ENCODE peak calls at places on chromosomes 1 and 21, in four cellular contexts. R is GM06990, C is AG04450, I is GM23338. J is an unnamed sample.

GRCh38 chr1:199774433-199775089 is 252.9 kb upstream of the NR5A2 start:
- DNase-seq in R (no peak), C (peak; percentile 23), I (no peak), J (no peak)

GRCh38 chr1:227942716-227943261 is 4.9 kb downstream of the WNT9A start:
- DNase-seq in R (no peak), C (no peak), I (no peak), J (no peak)

GRCh38 chr1:234515411-234515810 is 36.4 kb upstream of the TARBP1 start:
- DNase-seq in R (no peak), C (no peak), I (peak; percentile 35), J (no peak)

GRCh38 chr1:66758247-66758755 is 6.0 kb downstream of the DYNLT5 start:
- DNase-seq in R (peak; percentile 38), C (no peak), I (no peak), J (peak; percentile 56)

GRCh38 chr1:231800071-231800470 is 173.5 kb downstream of the DISC1 start:
- DNase-seq in R (no peak), C (no peak), I (no peak), J (no peak)

GRCh38 chr1:228315945-228316588 is 90.6 kb downstream of the TRIM11 start:
- DNase-seq in R (no peak), C (no peak), I (peak; percentile 6), J (no peak)

GRCh38 chr21:15264084-15264483 is 199.3 kb upstream of the NRIP1 start:
- DNase-seq in R (no peak), C (no peak), I (no peak), J (no peak)

GRCh38 chr1:198788561-198789064 is 149.8 kb downstream of the PTPRC start:
- DNase-seq in R (peak; percentile 29), C (no peak), I (peak; percentile 88), J (peak; percentile 21)

GRCh38 chr1:9119745-9120144 is 9.2 kb downstream of the GPR157 start:
- DNase-seq in R (peak; percentile 58), C (no peak), I (no peak), J (peak; percentile 56)

GRCh38 chr1:93450331-93450730 is 2.4 kb downstream of the FNBP1L start:
- DNase-seq in R (no peak), C (no peak), I (no peak), J (no peak)

GRCh38 chr1:182460550-182460951 is 10.6 kb downstream of the RGSL1 start:
- DNase-seq in R (no peak), C (no peak), I (no peak), J (no peak)

GRCh38 chr1:98693385-98693784 is 31.9 kb downstream of the SNX7 start:
- DNase-seq in R (no peak), C (no peak), I (no peak), J (no peak)

GRCh38 chr1:39332291-39332690 is 127.8 kb downstream of the MACF1 start:
- DNase-seq in R (no peak), C (no peak), I (no peak), J (no peak)

GRCh38 chr1:115706774-115707425 is 61.6 kb downstream of the CASQ2 start:
- DNase-seq in R (no peak), C (peak; percentile 26), I (peak; percentile 87), J (peak; percentile 51)

GRCh38 chr1:16279186-16279585 is 42.2 kb upstream of the CPLANE2 start:
- DNase-seq in R (no peak), C (no peak), I (no peak), J (no peak)

GRCh38 chr21:34924767-34925425 is 124.2 kb downstream of the RUNX1 start:
- DNase-seq in R (no peak), C (no peak), I (no peak), J (no peak)

GRCh38 chr1:111203681-111204210 is 3.3 kb upstream of the DENND2D start:
- DNase-seq in R (peak; percentile 93), C (no peak), I (peak; percentile 66), J (peak; percentile 83)

GRCh38 chr1:11728126-11728806 is 7.7 kb upstream of the AGTRAP start:
- DNase-seq in R (no peak), C (no peak), I (no peak), J (no peak)

GRCh38 chr1:56453722-56454078 is 125.7 kb downstream of the PLPP3 start:
- DNase-seq in R (no peak), C (no peak), I (peak; percentile 52), J (no peak)

GRCh38 chr1:3405491-3405890 is 49.0 kb upstream of the ARHGEF16 start:
- DNase-seq in R (no peak), C (no peak), I (no peak), J (no peak)

GRCh38 chr1:42209516-42210370 is 45.2 kb upstream of the GUCA2A start:
- DNase-seq in R (no peak), C (no peak), I (no peak), J (no peak)

GRCh38 chr21:39669485-39669884 is 56.7 kb downstream of the B3GALT5 start:
- DNase-seq in R (no peak), C (no peak), I (no peak), J (no peak)

GRCh38 chr1:163399976-163400375 is 78.2 kb downstream of the NUF2 start:
- DNase-seq in R (no peak), C (no peak), I (peak; percentile 88), J (no peak)

GRCh38 chr1:7752512-7753417 is 18.3 kb upstream of the VAMP3 start:
- DNase-seq in R (no peak), C (peak; percentile 41), I (peak; percentile 90), J (peak; percentile 37)

GRCh38 chr1:198677027-198677426 is 38.2 kb downstream of the PTPRC start:
- DNase-seq in R (no peak), C (no peak), I (no peak), J (no peak)

GRCh38 chr1:107009286-107009685 is 47.2 kb upstream of the PRMT6 start:
- DNase-seq in R (no peak), C (no peak), I (no peak), J (no peak)

GRCh38 chr1:212607206-212607923 is 1.2 kb upstream of the ATF3 start:
- DNase-seq in R (peak; percentile 63), C (no peak), I (peak; percentile 52), J (peak; percentile 45)

GRCh38 chr1:94011709-94012590 is 102.7 kb upstream of the GCLM start:
- DNase-seq in R (no peak), C (no peak), I (peak; percentile 35), J (no peak)

GRCh38 chr1:248596615-248597014 is 885 bp downstream of the OR2T10 start:
- DNase-seq in R (no peak), C (no peak), I (no peak), J (no peak)

GRCh38 chr1:64549464-64550239 is 79.7 kb downstream of the CACHD1 start:
- DNase-seq in R (no peak), C (no peak), I (no peak), J (no peak)

GRCh38 chr1:90434460-90434859 is 282.6 kb downstream of the BARHL2 start:
- DNase-seq in R (no peak), C (no peak), I (peak; percentile 49), J (no peak)

GRCh38 chr1:2091611-2092604 is 41.7 kb downstream of the PRKCZ start:
- DNase-seq in R (peak; percentile 37), C (no peak), I (peak; percentile 83), J (peak; percentile 69)

GRCh38 chr1:68565923-68566322 is 69.0 kb upstream of the DEPDC1 start:
- DNase-seq in R (no peak), C (no peak), I (peak; percentile 23), J (no peak)

GRCh38 chr1:106956721-106957120 is 99.8 kb upstream of the PRMT6 start:
- DNase-seq in R (no peak), C (no peak), I (no peak), J (no peak)

GRCh38 chr1:6801998-6802397 is 16.7 kb downstream of the CAMTA1 start:
- DNase-seq in R (no peak), C (no peak), I (no peak), J (no peak)

GRCh38 chr1:85464497-85465098 is 361 bp downstream of the DDAH1 start:
- DNase-seq in R (peak; percentile 50), C (no peak), I (peak; percentile 83), J (peak; percentile 52)
- TF ChIP-seq CTCF in R (no peak), C (no peak), I (no peak), J (no peak)

DNA sequence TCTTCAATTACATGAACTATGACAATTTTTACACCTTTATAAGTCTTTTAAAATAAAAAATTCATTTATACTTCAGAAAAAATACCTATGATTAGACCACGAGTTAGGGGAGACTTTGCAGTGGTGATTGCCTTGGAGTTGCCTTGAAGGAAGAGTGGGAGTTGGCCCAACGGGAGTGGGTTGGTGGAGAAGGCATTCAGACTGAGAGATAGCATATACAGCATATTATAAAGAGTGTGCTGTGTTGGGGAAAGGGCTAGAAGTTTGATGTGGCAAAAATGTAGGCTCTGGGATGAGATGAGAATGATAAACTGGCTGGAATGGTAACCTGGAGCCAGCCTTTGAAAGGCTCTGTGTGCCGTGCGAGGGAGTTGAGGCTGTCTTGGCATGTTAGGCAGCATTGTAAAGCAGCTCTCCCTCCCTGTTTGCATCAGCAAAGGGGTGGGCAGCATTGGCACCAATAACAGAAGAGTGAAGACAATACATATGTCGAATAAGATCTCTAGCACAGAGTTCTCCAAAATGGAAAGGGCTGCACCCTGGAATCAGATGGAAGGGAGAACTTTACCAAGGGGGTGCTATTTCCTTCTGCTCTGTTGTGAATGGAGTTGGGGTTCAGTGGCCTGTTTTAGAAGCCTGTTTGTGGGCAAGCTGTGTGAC is 24.4 kb downstream of the MPZL1 start:
- DNase-seq in R (no peak), C (no peak), I (no peak), J (no peak)
- TF ChIP-seq CTCF in R (no peak), C (no peak), I (peak; percentile 15), J (no peak)

GRCh38 chr1:21491483-21492170 is 17.6 kb upstream of the ALPL start:
- DNase-seq in R (no peak), C (no peak), I (no peak), J (no peak)
- TF ChIP-seq CTCF in R (no peak), C (no peak), I (no peak), J (no peak)

DNA sequence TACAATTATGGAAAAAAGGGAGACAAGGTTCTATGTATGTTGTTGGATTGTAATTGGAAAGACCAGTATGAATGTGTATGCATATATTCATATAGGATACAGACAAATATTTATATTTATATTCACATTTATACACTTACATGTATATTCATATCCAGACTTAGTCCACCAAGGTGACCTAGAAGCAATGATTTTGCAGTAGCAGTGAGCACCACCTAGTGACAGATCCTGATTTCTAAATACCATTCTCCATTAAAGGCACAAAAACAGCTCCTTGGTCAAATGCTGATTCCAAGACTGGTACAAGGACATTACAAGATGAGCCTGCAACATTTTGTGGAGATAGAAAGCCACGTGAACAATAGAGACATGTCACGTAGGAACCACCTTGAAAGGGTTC is 153.4 kb downstream of the SDCCAG8 start:
- DNase-seq in R (no peak), C (no peak), I (peak; percentile 47), J (no peak)
- TF ChIP-seq CTCF in R (peak; percentile 48), C (no peak), I (peak; percentile 74), J (peak; percentile 35)

GRCh38 chr1:61585714-61586113 is 139.2 kb downstream of the TM2D1 start:
- DNase-seq in R (no peak), C (no peak), I (no peak), J (no peak)
- TF ChIP-seq CTCF in R (no peak), C (no peak), I (no peak), J (no peak)

DNA sequence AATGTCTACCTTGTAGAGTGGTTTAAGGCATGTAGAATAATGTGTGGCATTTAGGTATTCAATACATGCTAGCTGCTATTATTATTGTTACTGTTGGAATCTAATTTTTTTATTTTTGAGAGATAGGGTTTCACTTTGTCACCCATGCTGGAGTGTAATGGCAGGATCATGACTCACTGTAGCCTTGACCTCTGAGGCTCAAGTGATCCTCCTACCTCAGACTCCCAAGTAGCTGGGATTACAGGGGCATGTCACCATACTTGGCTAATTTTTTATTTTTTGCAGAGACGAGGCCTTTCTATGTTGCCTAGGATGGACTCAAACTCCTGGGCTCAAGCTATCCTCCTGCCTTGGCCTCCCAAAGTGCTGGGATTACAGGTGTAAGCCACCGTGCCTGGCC is 61.9 kb downstream of the EPB41 start:
- DNase-seq in R (no peak), C (no peak), I (no peak), J (no peak)
- TF ChIP-seq CTCF in R (no peak), C (no peak), I (no peak), J (no peak)